ENCODE peak calls at places on chromosomes 6 and 20, in eight cellular contexts. G is IMR-90, L is GM12878, E is SK-N-SH, D is K562, U is HepG2, Q is A549, W is H1. X is an unnamed sample.

GRCh38 chr20:54014301-54014914 is 56.0 kb downstream of the BCAS1 start:
- DNase-seq in Q (no peak), G (no peak), U (no peak), L (no peak), D (no peak), E (peak; percentile 8), W (no peak), X (no peak)

GRCh38 chr6:143027058-143027457 is 33.6 kb upstream of the AIG1 start:
- DNase-seq in Q (no peak), L (no peak), U (peak; percentile 38), W (peak; percentile 71), D (no peak), E (no peak), G (peak; percentile 24), X (peak; percentile 62)

GRCh38 chr6:79468587-79468986 is 68.6 kb downstream of the LCA5 start:
- DNase-seq in E (no peak), W (no peak), U (no peak), Q (no peak), G (no peak), D (no peak), L (no peak), X (no peak)

GRCh38 chr6:107491059-107491609 is 1.2 kb downstream of the SOBP start:
- DNase-seq in L (no peak), U (peak; percentile 27), D (no peak), G (peak; percentile 20), W (peak; percentile 79), Q (peak; percentile 8), E (peak; percentile 78), X (peak; percentile 71)

GRCh38 chr6:127917766-127918165 is 16.9 kb upstream of the THEMIS start:
- DNase-seq in G (no peak), D (no peak), U (no peak), L (no peak), W (no peak), E (no peak), Q (no peak), X (no peak)

GRCh38 chr20:43559588-43559987 is 761 bp downstream of the SGK2 start:
- DNase-seq in U (no peak), Q (no peak), L (no peak), D (no peak), W (no peak), E (no peak), G (no peak), X (no peak)

GRCh38 chr6:140370949-140371348 is 996.5 kb upstream of the CITED2 start:
- DNase-seq in D (no peak), G (no peak), L (no peak), E (no peak), W (no peak), U (no peak), Q (no peak), X (no peak)

GRCh38 chr20:10523438-10523837 is 88.3 kb downstream of the SLX4IP start:
- DNase-seq in D (no peak), U (no peak), W (no peak), Q (no peak), E (no peak), G (no peak), L (no peak), X (no peak)

GRCh38 chr6:79668381-79668780 is 37.3 kb downstream of the SH3BGRL2 start:
- DNase-seq in G (no peak), L (no peak), W (no peak), E (no peak), D (no peak), U (no peak), Q (no peak), X (no peak)

GRCh38 chr20:43778375-43778774 is 51.6 kb upstream of the GTSF1L start:
- DNase-seq in D (no peak), E (no peak), G (no peak), W (no peak), U (no peak), Q (no peak), L (no peak), X (no peak)

GRCh38 chr6:116139917-116140316 is 14.0 kb upstream of the COL10A1 start:
- DNase-seq in Q (no peak), E (no peak), W (no peak), G (no peak), L (no peak), D (no peak), U (peak; percentile 16), X (no peak)

GRCh38 chr6:69894578-69895347 is 28.4 kb downstream of the COL19A1 start:
- DNase-seq in G (peak; percentile 53), W (no peak), U (no peak), Q (no peak), L (peak; percentile 62), D (no peak), E (no peak), X (no peak)

GRCh38 chr6:147648936-147649335 is 140.4 kb downstream of the SAMD5 start:
- DNase-seq in D (no peak), L (no peak), W (no peak), U (no peak), Q (no peak), G (peak; percentile 81), E (no peak), X (no peak)

DNA sequence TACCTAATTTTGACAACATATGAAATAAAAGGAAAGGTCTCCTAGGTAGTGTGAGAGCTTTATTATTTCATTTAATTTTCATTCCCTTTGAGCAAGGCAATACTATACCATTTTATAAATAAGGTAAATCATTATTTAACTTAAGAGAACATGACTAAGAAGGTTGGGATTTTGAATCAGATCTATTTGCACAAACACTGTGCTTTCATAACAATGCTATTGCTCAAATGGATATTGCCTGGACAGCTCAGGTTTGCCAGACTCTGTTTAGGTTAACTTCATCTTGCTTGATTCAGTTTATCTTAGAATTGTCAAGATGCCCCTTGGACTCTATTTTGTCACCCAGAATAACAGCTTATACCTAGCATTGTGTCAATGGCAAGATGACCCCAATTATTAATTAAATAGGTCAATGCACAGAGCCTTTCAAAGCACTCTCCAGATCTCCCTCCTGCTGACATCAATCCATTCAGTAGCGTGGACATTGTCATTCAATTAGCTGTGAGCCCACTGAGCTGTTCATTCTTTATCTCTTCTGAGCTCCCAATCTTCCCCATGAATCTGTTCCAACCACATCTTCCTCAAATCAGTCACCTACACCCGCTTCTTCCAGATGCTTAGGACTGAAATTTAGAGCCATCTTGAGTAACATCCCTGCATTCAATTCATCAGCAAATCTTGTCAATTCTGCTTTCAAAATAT is 42.1 kb upstream of the TMEM30A start:
- DNase-seq in E (no peak), W (no peak), Q (peak; percentile 5), L (no peak), G (peak; percentile 71), D (no peak), U (no peak), X (no peak)
- TF ChIP-seq USF2 in E (no peak), W (no peak), Q (no peak), L (no peak), G (no peak), D (no peak), U (no peak), X (no peak)

GRCh38 chr6:159085396-159085895 is 40.7 kb upstream of the TAGAP start:
- DNase-seq in L (no peak), Q (no peak), G (no peak), E (no peak), D (no peak), U (no peak), W (no peak), X (no peak)
- TF ChIP-seq USF2 in L (no peak), Q (no peak), G (no peak), E (no peak), D (no peak), U (no peak), W (no peak), X (no peak)

GRCh38 chr6:3151705-3152104 is 5.6 kb downstream of the TUBB2A start:
- DNase-seq in W (no peak), E (no peak), U (no peak), Q (no peak), L (no peak), D (no peak), G (no peak), X (no peak)

GRCh38 chr6:3144571-3144970 is 12.8 kb downstream of the TUBB2A start:
- DNase-seq in G (no peak), Q (no peak), D (no peak), L (no peak), E (no peak), W (no peak), U (no peak), X (no peak)

GRCh38 chr6:3152689-3153088 is 4.7 kb downstream of the TUBB2A start:
- DNase-seq in Q (no peak), W (no peak), U (no peak), L (no peak), E (no peak), D (no peak), G (no peak), X (no peak)

GRCh38 chr6:3147914-3148757 is 9.2 kb downstream of the TUBB2A start:
- DNase-seq in G (no peak), D (no peak), Q (no peak), W (no peak), U (no peak), L (no peak), E (no peak), X (no peak)
- TF ChIP-seq USF2 in G (no peak), D (no peak), Q (no peak), W (no peak), U (no peak), L (no peak), E (no peak), X (no peak)

GRCh38 chr20:25078662-25079061 is 3.3 kb downstream of the VSX1 start:
- DNase-seq in U (no peak), G (no peak), E (no peak), W (no peak), L (no peak), Q (no peak), D (no peak), X (no peak)

GRCh38 chr20:25077610-25078169 is 4.3 kb downstream of the VSX1 start:
- DNase-seq in W (peak; percentile 47), U (peak; percentile 41), G (peak; percentile 6), D (no peak), Q (peak; percentile 60), L (no peak), E (peak; percentile 65), X (peak; percentile 48)

GRCh38 chr20:25079171-25079570 is 2.8 kb downstream of the VSX1 start:
- DNase-seq in Q (no peak), U (no peak), L (no peak), G (no peak), D (no peak), E (no peak), W (no peak), X (no peak)

GRCh38 chr20:25076201-25076600 is 5.7 kb downstream of the VSX1 start:
- DNase-seq in L (no peak), W (no peak), Q (no peak), D (no peak), E (no peak), G (no peak), U (no peak), X (no peak)

DNA sequence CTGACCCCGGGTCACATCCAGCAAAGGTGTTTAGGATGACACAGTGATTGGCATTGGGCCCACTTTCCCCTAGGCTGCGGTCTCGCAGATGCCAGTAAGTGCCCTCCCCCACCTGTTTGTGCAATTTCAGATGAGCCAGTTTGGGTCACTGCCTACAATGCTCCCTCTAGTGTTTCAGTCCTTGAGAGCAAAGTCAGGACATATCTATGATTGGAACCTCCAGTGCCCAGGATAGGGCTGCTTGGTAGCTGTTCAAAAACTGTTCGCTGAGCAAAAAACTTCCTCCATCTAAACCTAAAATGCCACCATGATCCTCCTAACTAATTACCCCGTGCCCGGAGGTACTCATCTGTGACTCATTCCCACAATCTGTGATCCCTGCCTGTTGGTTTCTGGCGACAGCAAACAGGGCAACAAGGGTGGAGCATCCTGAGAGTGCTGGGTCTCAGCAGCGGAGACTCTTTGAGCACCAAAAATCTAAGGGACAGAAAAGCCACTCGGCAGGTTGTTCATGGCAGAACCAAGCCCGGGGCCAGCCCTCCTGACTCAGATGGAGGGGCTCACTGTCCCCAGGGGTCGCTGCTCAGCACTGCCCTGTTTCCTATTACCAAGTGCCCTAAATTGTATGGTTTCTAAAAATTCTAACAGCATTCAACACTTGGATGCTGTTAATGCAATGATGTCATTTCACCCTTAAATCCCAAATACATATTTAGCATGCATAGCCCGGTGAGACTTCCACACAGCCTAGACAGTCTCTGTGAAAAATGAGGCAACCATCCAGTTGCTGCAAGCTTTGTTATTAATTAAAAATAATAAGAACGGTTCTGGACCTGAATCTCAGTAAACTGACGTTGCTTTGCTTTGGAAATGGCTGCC is 5.0 kb downstream of the VSX1 start:
- DNase-seq in D (no peak), G (peak; percentile 1), E (peak; percentile 48), W (no peak), Q (peak; percentile 89), L (no peak), U (peak; percentile 82), X (no peak)
- TF ChIP-seq USF2 in D (no peak), G (no peak), E (no peak), W (no peak), Q (no peak), L (no peak), U (no peak), X (no peak)

X was measured in WTC11.